ENCODE peak calls at places on chromosomes 1 and 21, in ten cellular contexts. I is HepG2, Q is A549, O is sigmoid colon, N is SK-N-SH, P is H1, T is tibial nerve, L is transverse colon, S is stomach, R is GM12878. W is an unnamed sample.

GRCh38 chr1:206839857-206840256 is 25.6 kb upstream of the IL20 start:
- DNase-seq in Q (peak; percentile 7), P (no peak), T (no peak), N (no peak), S (no peak), I (no peak), L (no peak), R (no peak), O (no peak), W (no peak)

GRCh38 chr1:183303901-183304300 is 114.3 kb downstream of the NMNAT2 start:
- DNase-seq in T (no peak), I (no peak), S (no peak), N (no peak), Q (no peak), R (no peak), L (no peak), P (no peak), O (no peak), W (no peak)

GRCh38 chr1:230684146-230684545 is 29.8 kb downstream of the AGT start:
- DNase-seq in O (no peak), N (no peak), R (no peak), S (no peak), Q (no peak), P (no peak), T (no peak), L (no peak), I (no peak), W (no peak)

GRCh38 chr21:34186119-34186719 is 112.8 kb downstream of the MRPS6 start:
- DNase-seq in R (no peak), Q (no peak), T (no peak), P (no peak), O (no peak), N (no peak), L (no peak), S (peak; percentile 71), I (no peak), W (no peak)

GRCh38 chr1:184892116-184892515 is 82.2 kb downstream of the NIBAN1 start:
- DNase-seq in I (no peak), L (no peak), N (no peak), R (no peak), Q (no peak), P (no peak), O (no peak), T (no peak), S (no peak), W (no peak)

GRCh38 chr21:46641656-46642055 is 6.2 kb downstream of the PRMT2 start:
- DNase-seq in T (no peak), Q (no peak), L (no peak), R (no peak), N (no peak), P (no peak), O (no peak), S (no peak), I (no peak), W (no peak)

GRCh38 chr1:207868252-207868768 is 42.6 kb downstream of the CD34 start:
- DNase-seq in S (peak; percentile 78), I (no peak), O (peak; percentile 80), Q (no peak), T (peak; percentile 48), R (no peak), P (no peak), N (peak; percentile 54), L (peak; percentile 60), W (peak; percentile 84)

GRCh38 chr1:154220071-154220969 is at the start of gene UBAP2L:
- DNase-seq in P (peak; percentile 99), S (peak; percentile 99), L (peak; percentile 99), O (peak; percentile 100), Q (peak; percentile 100), R (peak; percentile 98), T (peak; percentile 97), I (peak; percentile 98), N (peak; percentile 94), W (peak; percentile 99)

GRCh38 chr1:58781541-58782307 is 2.1 kb downstream of the JUN start:
- DNase-seq in P (no peak), Q (peak; percentile 63), S (peak; percentile 66), L (peak; percentile 77), T (peak; percentile 50), O (peak; percentile 90), N (peak; percentile 73), I (no peak), R (no peak), W (peak; percentile 84)

GRCh38 chr1:240663160-240663879 is 51.4 kb upstream of the GREM2 start:
- DNase-seq in I (no peak), S (no peak), R (no peak), Q (no peak), T (no peak), L (no peak), P (no peak), O (no peak), N (no peak), W (no peak)

GRCh38 chr1:107019166-107019565 is 37.3 kb upstream of the PRMT6 start:
- DNase-seq in L (no peak), O (no peak), T (no peak), N (no peak), P (no peak), Q (no peak), S (no peak), R (no peak), I (no peak), W (no peak)

GRCh38 chr1:178513278-178513983 is 522 bp downstream of the TEX35 start:
- DNase-seq in L (peak; percentile 38), N (no peak), O (peak; percentile 46), P (no peak), Q (no peak), R (no peak), S (peak; percentile 53), I (no peak), T (no peak), W (no peak)

GRCh38 chr21:37182222-37182621 is 84.9 kb downstream of the VPS26C start:
- DNase-seq in I (no peak), N (no peak), S (no peak), R (no peak), P (no peak), Q (no peak), L (no peak), O (no peak), T (no peak), W (no peak)

GRCh38 chr1:110477041-110477440 is 26.1 kb downstream of the PROK1 start:
- DNase-seq in Q (peak; percentile 81), P (no peak), R (no peak), T (no peak), L (no peak), I (peak; percentile 13), S (no peak), O (no peak), N (no peak), W (no peak)

GRCh38 chr1:2861143-2861987 is 59.9 kb upstream of the TTC34 start:
- DNase-seq in S (no peak), T (no peak), L (no peak), P (no peak), O (no peak), N (no peak), Q (no peak), I (no peak), R (no peak), W (no peak)

GRCh38 chr1:10637400-10637799 is 159.0 kb downstream of the CASZ1 start:
- DNase-seq in Q (no peak), I (no peak), T (no peak), O (peak; percentile 62), P (no peak), S (no peak), N (peak; percentile 54), L (no peak), R (no peak), W (no peak)
- TF ChIP-seq EP300 in Q (no peak), I (no peak), T (no peak), O (no peak), P (no peak), S (no peak), N (no peak), L (no peak), R (no peak), W (no peak)

GRCh38 chr1:25821112-25821476 is 1.3 kb downstream of the MTFR1L start:
- DNase-seq in P (no peak), I (no peak), S (no peak), R (no peak), L (no peak), Q (no peak), T (no peak), O (no peak), N (no peak), W (no peak)
- H3K27ac ChIP-seq in P (no peak overlapping the region), I (peak overlapping the region; percentile 98), S (peak overlapping the region; percentile 96), R (peak overlapping the region; percentile 73), L (peak overlapping the region; percentile 94), Q (no peak overlapping the region), T (no peak overlapping the region), O (peak overlapping the region; percentile 90), N (peak overlapping the region; percentile 79), W (peak overlapping the region; percentile 93)

GRCh38 chr1:235017719-235018118 is 110.9 kb downstream of the TOMM20 start:
- DNase-seq in R (no peak), L (no peak), O (peak; percentile 27), I (peak; percentile 41), Q (peak; percentile 42), S (no peak), N (no peak), T (no peak), P (no peak), W (no peak)
- H3K4me1 ChIP-seq in R (peaks cover 63% of the 10 kb centered on the region), L (peaks cover 4% of the 10 kb centered on the region), O (no peaks in the 10 kb centered on the region), I (peaks cover 63% of the 10 kb centered on the region), Q (peaks cover 9% of the 10 kb centered on the region), S (no peaks in the 10 kb centered on the region), N (peaks cover 2% of the 10 kb centered on the region), T (peaks cover 22% of the 10 kb centered on the region), P (peaks cover 1% of the 10 kb centered on the region), W (peaks cover 12% of the 10 kb centered on the region)

DNA sequence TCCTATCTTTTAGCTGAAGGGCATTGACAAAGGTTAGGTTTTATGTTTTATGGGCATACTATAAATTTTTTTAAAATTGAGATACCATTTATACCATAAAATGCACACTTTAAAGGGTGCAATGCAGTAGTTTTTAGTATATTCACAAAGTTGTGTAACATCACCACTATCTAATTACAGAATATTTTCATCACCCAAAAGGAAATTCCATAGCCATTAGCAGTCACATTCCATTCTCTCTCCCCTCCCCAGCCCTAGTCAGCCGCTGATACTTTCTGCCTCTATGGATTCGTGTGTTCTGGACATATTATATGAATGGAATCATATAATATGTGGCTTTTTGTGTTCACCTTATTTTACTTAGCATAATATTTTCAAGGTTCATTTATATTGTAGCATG is 135.8 kb upstream of the B3GALT2 start:
- DNase-seq in R (no peak), T (no peak), Q (peak; percentile 6), S (no peak), I (no peak), L (no peak), N (no peak), O (no peak), P (no peak), W (no peak)
- TF ChIP-seq EP300 in R (no peak), T (no peak), Q (no peak), S (no peak), I (no peak), L (no peak), N (no peak), O (no peak), P (no peak), W (no peak)